ENCODE peak calls at places on chromosomes 4 and X, in seven cellular contexts. V is HCEC 1CT; K is activated CD4-positive, alpha-beta T cell treated with anti-CD3 and anti-CD28 coated beads for 36 hours; D is small intestine; B is GM04504; Z is pons; U is fibroblast of lung. A is an unnamed sample.

GRCh38 chrX:456925-457768 is 70.4 kb upstream of the PPP2R3B start:
- DNase-seq in V (no peak), K (no peak), D (no peak), B (no peak), Z (no peak), U (peak; percentile 6), A (no peak)

GRCh38 chrX:23334871-23335599 is 386 bp downstream of the PTCHD1 start:
- DNase-seq in V (no peak), K (peak; percentile 12), D (no peak), B (no peak), Z (no peak), U (no peak), A (no peak)

GRCh38 chr4:136742330-136742729 is 790.0 kb downstream of the PCDH18 start:
- DNase-seq in V (peak; percentile 2), K (no peak), D (no peak), B (no peak), Z (no peak), U (peak; percentile 39), A (no peak)

GRCh38 chr4:13403833-13404232 is 80.3 kb downstream of the RAB28 start:
- DNase-seq in V (peak; percentile 3), K (no peak), D (no peak), B (no peak), Z (no peak), U (peak; percentile 14), A (no peak)

GRCh38 chrX:50204364-50204899 is at the start of gene CCNB3:
- DNase-seq in V (peak; percentile 41), K (peak; percentile 81), D (peak; percentile 69), B (peak; percentile 28), Z (peak; percentile 62), U (peak; percentile 74), A (peak; percentile 26)

GRCh38 chrX:135931644-135932487 is 38.4 kb downstream of the SAGE1 start:
- DNase-seq in V (peak; percentile 4), K (peak; percentile 59), D (peak; percentile 23), B (peak; percentile 15), Z (peak; percentile 6), U (peak; percentile 25), A (no peak)

GRCh38 chr4:25313194-25313895 is 771 bp downstream of the ZCCHC4 start:
- DNase-seq in V (no peak), K (no peak), D (peak; percentile 79), B (no peak), Z (no peak), U (no peak), A (no peak)

GRCh38 chr4:127141857-127142256 is 490.9 kb upstream of the INTU start:
- DNase-seq in V (peak; percentile 71), K (no peak), D (no peak), B (peak; percentile 60), Z (no peak), U (peak; percentile 71), A (peak; percentile 93)

GRCh38 chrX:51825432-51825831 is 68.0 kb upstream of the MAGED1 start:
- DNase-seq in V (no peak), K (no peak), D (peak; percentile 49), B (no peak), Z (no peak), U (peak; percentile 26), A (peak; percentile 11)

GRCh38 chr4:4995103-4995761 is 24.0 kb downstream of the CYTL1 start:
- DNase-seq in V (peak; percentile 13), K (peak; percentile 74), D (peak; percentile 54), B (no peak), Z (peak; percentile 72), U (peak; percentile 63), A (no peak)